ENCODE peak calls at places on chromosomes 2 and 18, in seven cellular contexts. X is left lung, Q is heart left ventricle, V is thoracic aorta, E is Caco-2, H is heart right ventricle, Z is lower lobe of right lung. O is an unnamed sample.

GRCh38 chr2:10053351-10053750 is 10.0 kb downstream of the KLF11 start:
- DNase-seq in X (no peak), Q (no peak), V (no peak), E (no peak), H (no peak), Z (peak), O (no peak)

GRCh38 chr2:38499921-38500634 is 102.7 kb downstream of the HNRNPLL start:
- DNase-seq in X (no peak), Q (no peak), V (no peak), E (peak), H (no peak), Z (no peak), O (no peak)

GRCh38 chr2:16069663-16069932 is 129.2 kb downstream of the MYCN start:
- DNase-seq in X (no peak), Q (no peak), V (no peak), E (no peak), H (no peak), Z (no peak), O (no peak)

GRCh38 chr18:39523281-39523680 is 1957.7 kb upstream of the CELF4 start:
- DNase-seq in X (no peak), Q (no peak), V (no peak), E (peak), H (no peak), Z (no peak), O (no peak)

GRCh38 chr2:237731663-237732062 is 66.9 kb upstream of the RBM44 start:
- DNase-seq in X (no peak), Q (no peak), V (no peak), E (no peak), H (no peak), Z (no peak), O (no peak)

GRCh38 chr2:177241771-177242135 is 22.8 kb downstream of the NFE2L2 start:
- DNase-seq in X (no peak), Q (no peak), V (no peak), E (no peak), H (no peak), Z (no peak), O (no peak)

GRCh38 chr18:45938488-45938935 is 28.6 kb downstream of the EPG5 start:
- DNase-seq in X (no peak), Q (no peak), V (no peak), E (no peak), H (no peak), Z (no peak), O (no peak)

GRCh38 chr2:190655570-190655969 is 6.7 kb downstream of the NAB1 start:
- DNase-seq in X (no peak), Q (no peak), V (no peak), E (no peak), H (no peak), Z (no peak), O (no peak)

GRCh38 chr18:67896471-67896870 is 380.0 kb upstream of the DSEL start:
- DNase-seq in X (no peak), Q (no peak), V (no peak), E (no peak), H (no peak), Z (no peak), O (no peak)

GRCh38 chr18:50162486-50163304 is 32.3 kb downstream of the MYO5B start:
- DNase-seq in X (no peak), Q (no peak), V (no peak), E (no peak), H (no peak), Z (no peak), O (no peak)

GRCh38 chr2:105803337-105803736 is 58.6 kb downstream of the NCK2 start:
- DNase-seq in X (no peak), Q (no peak), V (no peak), E (no peak), H (no peak), Z (no peak), O (no peak)

GRCh38 chr2:190343170-190343499 is 254 bp upstream of the INPP1 start:
- DNase-seq in X (no peak), Q (no peak), V (no peak), E (no peak), H (no peak), Z (no peak), O (no peak)

GRCh38 chr18:74947417-74947816 is 261.5 kb downstream of the PTGR3 start:
- DNase-seq in X (no peak), Q (no peak), V (no peak), E (no peak), H (no peak), Z (no peak), O (no peak)

GRCh38 chr2:156476516-156477206 is 40.5 kb downstream of the GPD2 start:
- DNase-seq in X (no peak), Q (no peak), V (no peak), E (no peak), H (no peak), Z (no peak), O (no peak)

GRCh38 chr2:187550797-187551306 is 3.4 kb downstream of the TFPI start:
- DNase-seq in X (no peak), Q (no peak), V (no peak), E (no peak), H (no peak), Z (no peak), O (no peak)

GRCh38 chr2:68031546-68032160 is 31.2 kb downstream of the C1D start:
- DNase-seq in X (no peak), Q (no peak), V (no peak), E (no peak), H (no peak), Z (no peak), O (no peak)

GRCh38 chr2:118250463-118250862 is 162.2 kb downstream of the INSIG2 start:
- DNase-seq in X (no peak), Q (no peak), V (no peak), E (no peak), H (no peak), Z (no peak), O (no peak)

GRCh38 chr2:177355874-177356273 is 36.7 kb upstream of the AGPS start:
- DNase-seq in X (no peak), Q (no peak), V (no peak), E (no peak), H (no peak), Z (no peak), O (no peak)

DNA sequence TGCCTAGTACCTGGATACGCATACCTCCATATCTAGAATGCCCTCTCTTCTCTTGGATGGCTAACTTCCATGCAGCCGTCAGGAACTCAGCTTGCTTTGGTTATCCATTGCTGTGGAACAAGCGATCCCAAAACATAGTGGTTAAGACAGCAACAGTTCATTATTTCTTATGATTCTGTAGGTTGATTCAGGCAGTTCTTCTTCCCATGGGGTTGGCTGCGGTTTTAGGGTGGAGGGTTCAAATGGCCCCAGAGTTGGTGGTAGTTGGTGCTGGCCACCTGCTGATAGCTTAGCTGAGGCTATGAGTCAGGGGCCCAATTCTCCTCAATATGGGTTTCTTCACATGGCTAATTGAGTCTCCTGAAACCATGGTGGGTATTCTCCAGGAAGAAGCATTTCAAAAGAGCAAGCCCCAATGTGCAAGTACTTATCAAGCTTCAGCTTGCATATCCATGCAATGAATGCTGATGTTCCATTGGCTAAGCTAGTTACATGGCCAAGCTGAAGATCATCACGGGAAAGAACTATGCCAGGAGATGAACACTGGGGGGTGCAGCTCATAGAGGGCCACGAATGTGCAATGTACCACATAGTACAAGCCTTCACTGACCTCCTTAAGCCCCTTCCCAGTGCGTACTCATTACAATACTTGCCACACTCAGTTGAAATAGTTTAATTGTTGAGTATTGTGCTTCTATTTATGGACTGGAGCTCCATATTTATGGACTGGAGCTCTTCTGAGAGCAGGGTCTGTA is 10.0 kb upstream of the RHOB start:
- DNase-seq in X (no peak), Q (no peak), V (no peak), E (no peak), H (no peak), Z (no peak), O (no peak)
- TF ChIP-seq CTCF in X (no peak), Q (no peak), V (no peak), E (no peak), H (no peak), Z (no peak), O (no peak)

DNA sequence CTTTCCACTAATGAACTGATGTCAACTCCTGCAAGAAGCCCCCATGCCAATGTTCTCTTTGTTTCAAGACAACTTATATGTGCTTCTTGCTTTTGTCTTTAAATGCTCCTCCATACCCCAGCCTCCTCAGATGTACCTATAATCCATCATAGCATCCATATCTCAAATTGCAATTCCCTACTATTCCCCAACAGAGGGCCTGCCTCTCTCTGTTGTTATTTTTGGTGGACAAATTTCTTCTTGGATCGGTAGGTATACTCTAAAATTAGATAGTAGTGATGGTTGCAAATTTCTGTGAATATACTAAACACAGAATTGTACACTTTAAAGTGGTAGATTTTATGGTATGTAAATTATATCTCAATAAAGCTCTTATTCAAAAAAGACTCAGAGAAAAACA is 820.1 kb downstream of the METTL4 start:
- DNase-seq in X (no peak), Q (no peak), V (no peak), E (no peak), H (no peak), Z (no peak), O (no peak)
- TF ChIP-seq CTCF in X (no peak), Q (no peak), V (no peak), E (no peak), H (no peak), Z (no peak), O (no peak)

GRCh38 chr2:126449677-126450076 is 206.3 kb upstream of the GYPC start:
- DNase-seq in X (no peak), Q (no peak), V (no peak), E (no peak), H (no peak), Z (no peak), O (no peak)

GRCh38 chr2:126446106-126446695 is 209.8 kb upstream of the GYPC start:
- DNase-seq in X (no peak), Q (no peak), V (no peak), E (no peak), H (no peak), Z (no peak), O (no peak)

GRCh38 chr2:126444511-126444910 is 211.4 kb upstream of the GYPC start:
- DNase-seq in X (no peak), Q (no peak), V (no peak), E (no peak), H (no peak), Z (no peak), O (no peak)

DNA sequence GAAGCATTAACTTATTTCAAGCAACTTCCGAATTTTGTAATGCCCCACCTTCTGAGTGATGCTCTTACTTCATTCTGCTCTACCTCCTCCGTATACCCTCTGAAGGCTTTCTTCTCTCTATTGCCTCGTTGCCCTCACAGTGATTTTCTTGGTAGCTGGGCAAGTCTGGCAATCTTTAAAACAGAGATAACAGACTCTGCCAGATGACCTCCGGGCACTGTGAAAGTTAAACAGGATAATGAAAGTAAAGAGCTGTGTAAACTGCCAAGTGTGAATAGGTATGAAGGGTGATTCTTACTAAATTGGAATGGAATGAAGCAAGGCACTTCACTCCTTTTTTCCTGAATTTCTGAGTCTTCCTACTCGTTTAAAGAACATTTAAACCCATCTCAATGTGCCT is 207.3 kb upstream of the GYPC start:
- DNase-seq in X (no peak), Q (no peak), V (no peak), E (no peak), H (no peak), Z (no peak), O (no peak)
- TF ChIP-seq CTCF in X (no peak), Q (no peak), V (no peak), E (no peak), H (no peak), Z (no peak), O (no peak)

GRCh38 chr2:134362152-134362653 is 108.3 kb downstream of the MGAT5 start:
- DNase-seq in X (no peak), Q (no peak), V (no peak), E (no peak), H (no peak), Z (no peak), O (no peak)

GRCh38 chr2:134361648-134362047 is 107.8 kb downstream of the MGAT5 start:
- DNase-seq in X (no peak), Q (no peak), V (no peak), E (no peak), H (no peak), Z (no peak), O (no peak)

GRCh38 chr2:134360750-134361487 is 107.0 kb downstream of the MGAT5 start:
- DNase-seq in X (no peak), Q (peak), V (no peak), E (no peak), H (no peak), Z (no peak), O (no peak)

GRCh38 chr2:134365356-134365755 is 111.5 kb downstream of the MGAT5 start:
- DNase-seq in X (no peak), Q (no peak), V (no peak), E (no peak), H (no peak), Z (no peak), O (no peak)

DNA sequence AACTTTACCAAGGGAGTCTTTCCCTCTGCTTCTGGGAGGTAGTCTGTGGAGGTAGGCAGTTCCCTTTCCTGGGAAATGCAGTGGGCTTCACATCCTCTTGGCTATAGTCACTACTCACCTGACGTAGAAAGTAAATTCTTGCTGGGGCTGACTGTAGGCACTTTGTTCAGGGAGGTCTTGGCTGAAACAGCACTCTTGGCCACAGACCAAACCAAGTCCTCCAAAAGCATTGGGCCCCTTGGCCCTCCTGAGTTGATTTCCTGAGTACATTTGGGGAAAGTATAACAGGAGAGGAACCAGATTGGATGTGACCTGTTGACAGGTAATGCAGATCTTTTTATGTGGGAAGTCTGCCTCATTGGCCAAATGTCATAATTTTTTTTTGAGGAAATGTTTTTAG is 108.9 kb downstream of the MGAT5 start:
- DNase-seq in X (no peak), Q (no peak), V (no peak), E (no peak), H (no peak), Z (no peak), O (no peak)
- TF ChIP-seq CTCF in X (no peak), Q (no peak), V (no peak), E (no peak), H (no peak), Z (no peak), O (no peak)

DNA sequence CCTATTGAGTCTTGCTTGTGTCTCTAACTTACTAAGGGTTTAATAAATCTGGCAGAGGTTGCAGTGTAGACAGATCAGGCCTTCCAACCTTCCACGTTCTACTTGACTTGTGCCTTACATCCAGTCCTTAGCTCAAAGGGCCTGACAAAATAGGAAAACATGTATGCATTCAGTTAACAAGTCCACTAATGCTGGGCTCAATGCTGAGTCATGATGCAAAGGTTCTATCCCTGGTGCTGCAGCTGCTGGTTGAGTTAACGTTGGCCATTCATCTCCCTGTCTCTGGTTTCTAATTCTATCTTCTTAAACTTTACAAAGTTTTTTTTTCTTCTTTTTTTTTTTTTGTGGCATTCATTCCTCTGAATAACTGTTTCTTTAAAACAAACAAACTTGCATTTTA is 46.3 kb upstream of the ITGB6 start:
- DNase-seq in X (no peak), Q (no peak), V (no peak), E (no peak), H (no peak), Z (no peak), O (no peak)
- TF ChIP-seq CTCF in X (no peak), Q (no peak), V (no peak), E (no peak), H (no peak), Z (no peak), O (no peak)

GRCh38 chr2:171225302-171225980 is 64.7 kb upstream of the TLK1 start:
- DNase-seq in X (no peak), Q (no peak), V (no peak), E (no peak), H (no peak), Z (no peak), O (no peak)
- TF ChIP-seq CTCF in X (no peak), Q (no peak), V (no peak), E (no peak), H (no peak), Z (no peak), O (peak)

GRCh38 chr2:107669335-107669734 is 157.4 kb upstream of the RGPD4 start:
- DNase-seq in X (no peak), Q (no peak), V (no peak), E (no peak), H (no peak), Z (no peak), O (no peak)
- TF ChIP-seq CTCF in X (no peak), Q (peak), V (peak), E (no peak), H (peak), Z (peak), O (peak)

GRCh38 chr18:292271-292670 is 24.4 kb upstream of the THOC1 start:
- DNase-seq in X (no peak), Q (no peak), V (no peak), E (no peak), H (no peak), Z (no peak), O (no peak)

GRCh38 chr18:285817-286216 is 18.0 kb upstream of the THOC1 start:
- DNase-seq in X (no peak), Q (no peak), V (no peak), E (no peak), H (no peak), Z (no peak), O (no peak)

GRCh38 chr18:286515-287310 is 18.9 kb upstream of the THOC1 start:
- DNase-seq in X (no peak), Q (no peak), V (no peak), E (no peak), H (no peak), Z (no peak), O (no peak)
- TF ChIP-seq CTCF in X (no peak), Q (peak), V (peak), E (peak), H (peak), Z (peak), O (peak)

GRCh38 chr2:85650456-85650855 is 17.5 kb downstream of the SFTPB start:
- DNase-seq in X (no peak), Q (no peak), V (no peak), E (no peak), H (no peak), Z (no peak), O (no peak)

GRCh38 chr2:85647823-85648526 is 20.0 kb downstream of the SFTPB start:
- DNase-seq in X (no peak), Q (no peak), V (no peak), E (no peak), H (no peak), Z (no peak), O (no peak)

GRCh38 chr2:85649201-85650190 is 18.5 kb downstream of the SFTPB start:
- DNase-seq in X (no peak), Q (no peak), V (no peak), E (no peak), H (no peak), Z (no peak), O (no peak)

GRCh38 chr2:85651097-85651496 is 16.9 kb downstream of the SFTPB start:
- DNase-seq in X (no peak), Q (no peak), V (no peak), E (no peak), H (no peak), Z (no peak), O (no peak)

GRCh38 chr2:85648619-85649018 is 19.4 kb downstream of the SFTPB start:
- DNase-seq in X (no peak), Q (no peak), V (no peak), E (no peak), H (no peak), Z (no peak), O (no peak)
- TF ChIP-seq CTCF in X (peak), Q (peak), V (peak), E (peak), H (peak), Z (peak), O (peak)

O was measured in chondrocyte.